ENCODE peak calls at places on chromosomes 6 and 20, in six cellular contexts. One of them, this sample, is unnamed.
A peak's percentile ranks its signal among the peaks of the same experiment; 100 is the strongest.

GRCh38 chr6:53918854-53919253 is 124.0 kb downstream of the LRRC1 start:
- DNase-seq in mesendoderm: no peak
- DNase-seq in fibroblast of lung: no peak
- DNase-seq in GM23248: no peak
- DNase-seq in H9: no peak
- DNase-seq in neuronal stem cell: no peak
- DNase-seq in this sample: no peak

GRCh38 chr6:153231048-153231635 is 100.1 kb upstream of the RGS17 start:
- DNase-seq in mesendoderm: peak; percentile 63
- DNase-seq in fibroblast of lung: peak; percentile 30
- DNase-seq in GM23248: peak; percentile 53
- DNase-seq in H9: peak; percentile 76
- DNase-seq in neuronal stem cell: peak; percentile 59
- DNase-seq in this sample: peak; percentile 79

GRCh38 chr6:62797190-62797589 is 414.1 kb upstream of the FKBP1C start:
- DNase-seq in mesendoderm: peak; percentile 60
- DNase-seq in fibroblast of lung: no peak
- DNase-seq in GM23248: no peak
- DNase-seq in H9: no peak
- DNase-seq in neuronal stem cell: no peak
- DNase-seq in this sample: no peak

GRCh38 chr6:13157293-13157692 is 171.0 kb downstream of the TBC1D7 start:
- DNase-seq in mesendoderm: no peak
- DNase-seq in fibroblast of lung: no peak
- DNase-seq in GM23248: no peak
- DNase-seq in H9: no peak
- DNase-seq in neuronal stem cell: no peak
- DNase-seq in this sample: no peak

GRCh38 chr6:36829919-36830544 is 9.2 kb downstream of the CPNE5 start:
- DNase-seq in mesendoderm: no peak
- DNase-seq in fibroblast of lung: peak; percentile 65
- DNase-seq in GM23248: no peak
- DNase-seq in H9: no peak
- DNase-seq in neuronal stem cell: no peak
- DNase-seq in this sample: no peak

GRCh38 chr20:57582432-57583288 is 21.8 kb downstream of the PCK1 start:
- DNase-seq in mesendoderm: peak; percentile 56
- DNase-seq in fibroblast of lung: peak; percentile 76
- DNase-seq in GM23248: no peak
- DNase-seq in H9: peak; percentile 55
- DNase-seq in neuronal stem cell: no peak
- DNase-seq in this sample: peak; percentile 64

GRCh38 chr6:136803589-136803988 is 11.3 kb upstream of the MAP3K5 start:
- DNase-seq in mesendoderm: no peak
- DNase-seq in fibroblast of lung: no peak
- DNase-seq in GM23248: no peak
- DNase-seq in H9: no peak
- DNase-seq in neuronal stem cell: no peak
- DNase-seq in this sample: no peak

GRCh38 chr6:31826793-31827285 is 699 bp upstream of the HSPA1B start:
- DNase-seq in mesendoderm: no peak
- DNase-seq in fibroblast of lung: peak; percentile 88
- DNase-seq in GM23248: peak; percentile 91
- DNase-seq in H9: peak; percentile 76
- DNase-seq in neuronal stem cell: no peak
- DNase-seq in this sample: peak; percentile 57

GRCh38 chr6:151757506-151757955 is 50.0 kb upstream of the ESR1 start:
- DNase-seq in mesendoderm: no peak
- DNase-seq in fibroblast of lung: no peak
- DNase-seq in GM23248: no peak
- DNase-seq in H9: no peak
- DNase-seq in neuronal stem cell: no peak
- DNase-seq in this sample: no peak

GRCh38 chr6:140572129-140572528 is 1197.7 kb upstream of the CITED2 start:
- DNase-seq in mesendoderm: no peak
- DNase-seq in fibroblast of lung: peak; percentile 98
- DNase-seq in GM23248: peak; percentile 94
- DNase-seq in H9: no peak
- DNase-seq in neuronal stem cell: no peak
- DNase-seq in this sample: no peak

GRCh38 chr6:170128811-170129681 is 161.8 kb downstream of the DLL1 start:
- DNase-seq in mesendoderm: no peak
- DNase-seq in fibroblast of lung: no peak
- DNase-seq in GM23248: no peak
- DNase-seq in H9: peak; percentile 17
- DNase-seq in neuronal stem cell: no peak
- DNase-seq in this sample: no peak

GRCh38 chr6:89955364-89955763 is 61.1 kb downstream of the GJA10 start:
- DNase-seq in mesendoderm: no peak
- DNase-seq in fibroblast of lung: no peak
- DNase-seq in GM23248: no peak
- DNase-seq in H9: no peak
- DNase-seq in neuronal stem cell: no peak
- DNase-seq in this sample: no peak

GRCh38 chr6:148854086-148854485 is 107.3 kb downstream of the UST start:
- DNase-seq in mesendoderm: no peak
- DNase-seq in fibroblast of lung: peak; percentile 68
- DNase-seq in GM23248: no peak
- DNase-seq in H9: no peak
- DNase-seq in neuronal stem cell: no peak
- DNase-seq in this sample: no peak

GRCh38 chr6:2061880-2062279 is 183.5 kb downstream of the GMDS start:
- DNase-seq in mesendoderm: no peak
- DNase-seq in fibroblast of lung: peak; percentile 61
- DNase-seq in GM23248: no peak
- DNase-seq in H9: no peak
- DNase-seq in neuronal stem cell: no peak
- DNase-seq in this sample: no peak

GRCh38 chr6:80338201-80338836 is 231.8 kb downstream of the BCKDHB start:
- DNase-seq in mesendoderm: peak; percentile 83
- DNase-seq in fibroblast of lung: no peak
- DNase-seq in GM23248: no peak
- DNase-seq in H9: peak; percentile 84
- DNase-seq in neuronal stem cell: peak; percentile 77
- DNase-seq in this sample: peak; percentile 90

GRCh38 chr20:56360133-56360898 is 1.5 kb downstream of the FAM210B start:
- DNase-seq in mesendoderm: no peak
- DNase-seq in fibroblast of lung: no peak
- DNase-seq in GM23248: no peak
- DNase-seq in H9: no peak
- DNase-seq in neuronal stem cell: no peak
- DNase-seq in this sample: no peak

GRCh38 chr20:56361888-56362287 is 3.1 kb downstream of the FAM210B start:
- DNase-seq in mesendoderm: no peak
- DNase-seq in fibroblast of lung: no peak
- DNase-seq in GM23248: no peak
- DNase-seq in H9: no peak
- DNase-seq in neuronal stem cell: no peak
- DNase-seq in this sample: no peak

GRCh38 chr20:56362833-56363413 is 4.1 kb downstream of the FAM210B start:
- DNase-seq in mesendoderm: peak; percentile 27
- DNase-seq in fibroblast of lung: no peak
- DNase-seq in GM23248: peak; percentile 46
- DNase-seq in H9: peak; percentile 44
- DNase-seq in neuronal stem cell: no peak
- DNase-seq in this sample: no peak

GRCh38 chr20:56359212-56360132 is 698 bp downstream of the FAM210B start:
- DNase-seq in mesendoderm: peak; percentile 61
- DNase-seq in fibroblast of lung: peak; percentile 81
- DNase-seq in GM23248: peak; percentile 87
- DNase-seq in H9: peak; percentile 39
- DNase-seq in neuronal stem cell: peak; percentile 27
- DNase-seq in this sample: peak; percentile 64

DNA sequence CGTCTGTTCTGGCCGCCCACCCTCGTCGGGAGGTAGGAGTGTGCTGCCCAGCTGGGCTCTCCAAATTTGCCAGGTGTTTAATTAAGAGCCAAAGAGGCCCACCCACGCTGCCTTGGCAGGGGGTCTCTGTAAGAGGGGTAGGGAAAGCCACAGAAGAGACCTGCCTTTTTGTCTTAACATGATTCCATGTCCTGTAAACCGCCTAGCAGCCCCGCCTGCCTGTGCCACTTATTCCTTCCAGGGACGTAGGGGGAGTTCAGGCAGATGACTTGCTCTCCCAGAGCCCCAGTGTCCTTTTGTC is 2.1 kb downstream of the FAM210B start:
- DNase-seq in mesendoderm: no peak
- DNase-seq in fibroblast of lung: no peak
- DNase-seq in GM23248: no peak
- DNase-seq in H9: no peak
- DNase-seq in neuronal stem cell: no peak
- DNase-seq in this sample: peak; percentile 55
- H3K4me2 ChIP-seq in mesendoderm: no peak overlapping the region
- H3K4me2 ChIP-seq in fibroblast of lung: peak overlapping the region; percentile 95
- H3K4me2 ChIP-seq in GM23248: no peak overlapping the region
- H3K4me2 ChIP-seq in H9: no peak overlapping the region
- H3K4me2 ChIP-seq in neuronal stem cell: no peak overlapping the region
- H3K4me2 ChIP-seq in this sample: peak overlapping the region; percentile 98

DNA sequence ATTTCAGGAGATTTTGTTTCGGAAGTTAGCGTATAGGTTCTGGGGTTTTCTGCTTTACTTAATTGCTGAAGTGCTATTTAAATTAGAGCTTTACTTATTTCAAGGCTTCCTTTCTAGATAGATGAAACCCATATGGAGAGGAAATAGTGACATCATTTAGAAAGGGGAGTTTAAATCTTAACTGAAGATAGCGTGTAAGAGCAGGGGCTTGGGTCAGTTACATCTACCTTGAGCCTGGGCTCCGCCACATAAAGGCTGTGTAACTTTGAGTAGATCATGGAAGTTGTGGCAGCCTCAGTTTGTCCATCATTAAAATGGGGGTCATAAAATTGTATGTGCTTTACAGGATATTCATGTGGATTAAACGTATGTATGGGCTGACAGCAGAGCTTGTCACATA is 4.7 kb downstream of the CDS2 start:
- DNase-seq in mesendoderm: no peak
- DNase-seq in fibroblast of lung: no peak
- DNase-seq in GM23248: no peak
- DNase-seq in H9: no peak
- DNase-seq in neuronal stem cell: no peak
- DNase-seq in this sample: no peak
- H3K27me3 ChIP-seq in mesendoderm: no peaks in the 10 kb centered on the region
- H3K27me3 ChIP-seq in fibroblast of lung: no peaks in the 10 kb centered on the region
- H3K27me3 ChIP-seq in GM23248: no peaks in the 10 kb centered on the region
- H3K27me3 ChIP-seq in H9: no peaks in the 10 kb centered on the region
- H3K27me3 ChIP-seq in neuronal stem cell: no peaks in the 10 kb centered on the region
- H3K27me3 ChIP-seq in this sample: no peaks in the 10 kb centered on the region

DNA sequence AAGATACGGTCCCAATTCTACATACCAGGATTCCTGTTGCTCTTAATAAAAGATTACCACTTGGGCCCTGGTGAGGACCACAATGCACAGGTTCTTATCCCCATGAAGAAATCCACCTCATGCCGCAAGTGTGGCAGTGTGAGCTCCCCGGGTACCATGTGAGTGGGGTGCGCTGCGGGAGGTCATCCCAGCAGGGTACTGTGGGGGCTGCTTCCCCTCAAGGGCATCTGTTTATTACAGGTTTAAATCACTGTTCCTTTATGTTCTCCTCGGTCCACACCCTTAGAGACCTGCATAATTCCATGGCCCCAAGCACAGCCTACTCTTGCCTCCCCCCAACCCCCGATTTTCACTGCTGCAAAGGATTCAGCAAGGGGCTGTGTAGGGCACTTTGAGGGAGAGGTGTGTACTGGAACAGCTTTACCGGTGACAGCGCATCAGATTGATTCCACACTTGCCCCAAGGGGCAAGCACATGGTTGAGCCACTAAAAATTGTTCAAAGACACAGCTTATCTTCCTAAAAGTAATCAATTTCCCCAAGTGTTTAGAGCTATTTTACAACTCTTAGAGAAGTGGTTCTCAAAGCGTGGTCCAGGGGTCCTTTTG is 6.2 kb downstream of the DIDO1 start:
- DNase-seq in mesendoderm: no peak
- DNase-seq in fibroblast of lung: no peak
- DNase-seq in GM23248: no peak
- DNase-seq in H9: no peak
- DNase-seq in neuronal stem cell: no peak
- DNase-seq in this sample: no peak
- H3K9ac ChIP-seq in mesendoderm: peak overlapping the region; percentile 14
- H3K9ac ChIP-seq in fibroblast of lung: no peak overlapping the region
- H3K9ac ChIP-seq in GM23248: no peak overlapping the region
- H3K9ac ChIP-seq in H9: no peak overlapping the region
- H3K9ac ChIP-seq in neuronal stem cell: no peak overlapping the region
- H3K9ac ChIP-seq in this sample: no peak overlapping the region

GRCh38 chr6:156511051-156511450 is 266.1 kb upstream of the ARID1B start:
- DNase-seq in mesendoderm: no peak
- DNase-seq in fibroblast of lung: no peak
- DNase-seq in GM23248: no peak
- DNase-seq in H9: no peak
- DNase-seq in neuronal stem cell: no peak
- DNase-seq in this sample: no peak

GRCh38 chr6:156510242-156510641 is 266.9 kb upstream of the ARID1B start:
- DNase-seq in mesendoderm: no peak
- DNase-seq in fibroblast of lung: no peak
- DNase-seq in GM23248: no peak
- DNase-seq in H9: no peak
- DNase-seq in neuronal stem cell: no peak
- DNase-seq in this sample: no peak

GRCh38 chr6:156508126-156508525 is 269.1 kb upstream of the ARID1B start:
- DNase-seq in mesendoderm: no peak
- DNase-seq in fibroblast of lung: no peak
- DNase-seq in GM23248: no peak
- DNase-seq in H9: no peak
- DNase-seq in neuronal stem cell: no peak
- DNase-seq in this sample: no peak

GRCh38 chr6:156508923-156509322 is 268.3 kb upstream of the ARID1B start:
- DNase-seq in mesendoderm: peak; percentile 43
- DNase-seq in fibroblast of lung: no peak
- DNase-seq in GM23248: no peak
- DNase-seq in H9: no peak
- DNase-seq in neuronal stem cell: no peak
- DNase-seq in this sample: no peak

GRCh38 chr6:156509496-156509895 is 267.7 kb upstream of the ARID1B start:
- DNase-seq in mesendoderm: no peak
- DNase-seq in fibroblast of lung: no peak
- DNase-seq in GM23248: no peak
- DNase-seq in H9: no peak
- DNase-seq in neuronal stem cell: no peak
- DNase-seq in this sample: no peak
- H3K4me2 ChIP-seq in mesendoderm: no peak overlapping the region
- H3K4me2 ChIP-seq in fibroblast of lung: no peak overlapping the region
- H3K4me2 ChIP-seq in GM23248: no peak overlapping the region
- H3K4me2 ChIP-seq in H9: no peak overlapping the region
- H3K4me2 ChIP-seq in neuronal stem cell: no peak overlapping the region
- H3K4me2 ChIP-seq in this sample: no peak overlapping the region